ENCODE peak calls at places on chromosomes 5 and 9, in seven cellular contexts. O, G, M, F, Y, U and E are unnamed samples.

GRCh38 chr9:89579741-89580395 is 24.9 kb upstream of the GADD45G start:
- DNase-seq in F (no peak), G (no peak), Y (no peak), O (no peak), U (no peak), M (no peak), E (no peak)

GRCh38 chr9:87370003-87370685 is 127.5 kb upstream of the DAPK1 start:
- DNase-seq in U (no peak), Y (no peak), G (no peak), M (no peak), O (no peak), F (no peak), E (no peak)

GRCh38 chr9:91785403-91785917 is 164.6 kb downstream of the ROR2 start:
- DNase-seq in O (no peak), U (no peak), G (peak), Y (no peak), M (no peak), F (no peak), E (no peak)

GRCh38 chr5:160287378-160288051 is 24.8 kb downstream of the CCNJL start:
- DNase-seq in Y (peak), G (no peak), U (peak), M (no peak), F (no peak), O (peak), E (no peak)

GRCh38 chr9:133523096-133523495 is 1.7 kb downstream of the MYMK start:
- DNase-seq in Y (no peak), F (no peak), O (no peak), M (no peak), G (no peak), U (no peak), E (no peak)

GRCh38 chr5:59317023-59317771 is 576.3 kb downstream of the PDE4D start:
- DNase-seq in F (no peak), M (no peak), G (no peak), U (peak), Y (no peak), O (peak), E (peak)

GRCh38 chr5:122523776-122524175 is 211.7 kb downstream of the SNCAIP start:
- DNase-seq in O (no peak), U (no peak), G (no peak), Y (no peak), M (no peak), F (no peak), E (no peak)

GRCh38 chr5:350355-350754 is 28.8 kb downstream of the AHRR start:
- DNase-seq in M (no peak), Y (no peak), G (peak), O (no peak), U (peak), F (peak), E (no peak)

GRCh38 chr5:52920929-52921328 is 68.2 kb upstream of the ITGA2 start:
- DNase-seq in F (no peak), G (no peak), M (no peak), Y (no peak), U (no peak), O (peak), E (no peak)

DNA sequence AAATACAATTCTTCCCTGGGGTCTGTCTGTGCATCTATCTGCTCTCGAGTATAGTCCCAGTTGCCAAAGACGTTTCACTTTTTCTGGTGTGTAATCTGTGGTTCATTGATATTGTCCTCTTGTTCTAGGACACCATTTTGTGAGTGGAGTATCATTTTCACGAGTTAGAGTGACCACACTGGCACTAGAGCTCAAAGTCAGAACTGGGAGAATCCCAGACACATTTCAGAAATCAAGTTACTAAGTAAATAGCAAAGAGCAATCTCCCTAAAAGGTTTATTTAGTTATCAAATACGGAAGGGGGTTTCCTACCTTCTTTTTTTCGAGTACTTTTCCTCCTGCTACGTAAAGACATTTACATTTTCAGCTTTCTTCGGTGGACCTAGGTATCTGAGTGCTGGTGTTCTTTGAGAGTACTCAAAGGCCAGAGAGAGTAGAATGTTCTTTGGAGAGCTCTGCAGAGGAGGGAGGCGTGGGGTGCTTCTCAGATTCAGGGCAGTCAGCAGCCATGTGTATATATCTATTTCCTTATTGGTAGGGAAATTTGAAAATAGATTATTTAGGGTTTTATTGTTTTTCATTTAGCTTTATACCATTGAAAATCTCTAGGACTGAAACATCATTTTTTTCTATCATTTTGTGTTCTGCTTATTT is 8.9 kb upstream of the HSPA9 start:
- DNase-seq in M (no peak), G (no peak), U (no peak), F (no peak), Y (no peak), O (no peak), E (no peak)
- H3K9ac ChIP-seq in M (no peak), G (no peak), U (no peak), F (no peak), Y (no peak), O (no peak), E (no peak)

GRCh38 chr9:129203556-129203909 is 25.5 kb upstream of the IER5L start:
- DNase-seq in M (no peak), F (no peak), G (no peak), U (no peak), Y (no peak), O (no peak), E (no peak)
- H3K4me3 ChIP-seq in M (no peak), F (peak), G (peak), U (no peak), Y (peak), O (no peak), E (peak)

GRCh38 chr9:127567898-127568617 is 44.0 kb upstream of the STXBP1 start:
- DNase-seq in Y (no peak), O (no peak), M (no peak), F (no peak), U (peak), G (peak), E (no peak)

GRCh38 chr9:127566351-127567001 is 45.6 kb upstream of the STXBP1 start:
- DNase-seq in M (no peak), Y (no peak), U (no peak), F (no peak), G (no peak), O (no peak), E (no peak)

GRCh38 chr9:127568971-127569818 is 42.9 kb upstream of the STXBP1 start:
- DNase-seq in O (peak), G (peak), F (no peak), M (no peak), U (peak), Y (no peak), E (no peak)

GRCh38 chr9:127568618-127568970 is 43.5 kb upstream of the STXBP1 start:
- DNase-seq in F (no peak), M (no peak), Y (no peak), U (no peak), O (no peak), G (no peak), E (no peak)

GRCh38 chr9:127567119-127567897 is 44.8 kb upstream of the STXBP1 start:
- DNase-seq in G (peak), Y (no peak), O (no peak), F (no peak), U (peak), M (no peak), E (no peak)
- TF ChIP-seq POLR2AphosphoS5 in G (no peak), Y (no peak), O (peak), F (peak), U (peak), M (no peak), E (no peak)

GRCh38 chr5:3590967-3591900 is 4.4 kb upstream of the IRX1 start:
- DNase-seq in F (no peak), U (peak), M (no peak), Y (no peak), O (no peak), G (no peak), E (no peak)
- H3K9ac ChIP-seq in F (no peak), U (no peak), M (no peak), Y (no peak), O (no peak), G (no peak), E (no peak)